ENCODE peak calls at places on chromosomes 4 and X, in five cellular contexts. One of them, this sample, is unnamed.

GRCh38 chr4:7988437-7988836 is 48.8 kb upstream of the AFAP1 start:
- DNase-seq in ovary: no peak
- DNase-seq in stimulated activated CD8-positive, alpha-beta memory T cell treated with anti-CD3 and anti-CD28 coated beads, Interleukin-15, amount 100 ng/mL, for 24 hours: no peak
- DNase-seq in CD8-positive, alpha-beta memory T cell: no peak
- DNase-seq in mucosa of descending colon: no peak
- DNase-seq in this sample: no peak

GRCh38 chrX:122076241-122076640 is 1028.8 kb downstream of the GLUD2 start:
- DNase-seq in ovary: no peak
- DNase-seq in stimulated activated CD8-positive, alpha-beta memory T cell treated with anti-CD3 and anti-CD28 coated beads, Interleukin-15, amount 100 ng/mL, for 24 hours: no peak
- DNase-seq in CD8-positive, alpha-beta memory T cell: no peak
- DNase-seq in mucosa of descending colon: no peak
- DNase-seq in this sample: no peak

GRCh38 chrX:53374222-53374820 is 48.1 kb downstream of the SMC1A start:
- DNase-seq in ovary: no peak
- DNase-seq in stimulated activated CD8-positive, alpha-beta memory T cell treated with anti-CD3 and anti-CD28 coated beads, Interleukin-15, amount 100 ng/mL, for 24 hours: no peak
- DNase-seq in CD8-positive, alpha-beta memory T cell: no peak
- DNase-seq in mucosa of descending colon: no peak
- DNase-seq in this sample: no peak

GRCh38 chrX:134883134-134883700 is 107.6 kb upstream of the SMIM10 start:
- DNase-seq in ovary: no peak
- DNase-seq in stimulated activated CD8-positive, alpha-beta memory T cell treated with anti-CD3 and anti-CD28 coated beads, Interleukin-15, amount 100 ng/mL, for 24 hours: no peak
- DNase-seq in CD8-positive, alpha-beta memory T cell: no peak
- DNase-seq in mucosa of descending colon: no peak
- DNase-seq in this sample: no peak

GRCh38 chrX:131588995-131589394 is 45.1 kb downstream of the OR13H1 start:
- DNase-seq in ovary: no peak
- DNase-seq in stimulated activated CD8-positive, alpha-beta memory T cell treated with anti-CD3 and anti-CD28 coated beads, Interleukin-15, amount 100 ng/mL, for 24 hours: no peak
- DNase-seq in CD8-positive, alpha-beta memory T cell: no peak
- DNase-seq in mucosa of descending colon: no peak
- DNase-seq in this sample: no peak

GRCh38 chr4:173333658-173334084 is 487 bp downstream of the HMGB2 start:
- DNase-seq in ovary: peak; percentile 67
- DNase-seq in stimulated activated CD8-positive, alpha-beta memory T cell treated with anti-CD3 and anti-CD28 coated beads, Interleukin-15, amount 100 ng/mL, for 24 hours: peak; percentile 21
- DNase-seq in CD8-positive, alpha-beta memory T cell: no peak
- DNase-seq in mucosa of descending colon: peak; percentile 80
- DNase-seq in this sample: peak; percentile 86

GRCh38 chr4:17854076-17854475 is 43.3 kb downstream of the NCAPG start:
- DNase-seq in ovary: no peak
- DNase-seq in stimulated activated CD8-positive, alpha-beta memory T cell treated with anti-CD3 and anti-CD28 coated beads, Interleukin-15, amount 100 ng/mL, for 24 hours: no peak
- DNase-seq in CD8-positive, alpha-beta memory T cell: no peak
- DNase-seq in mucosa of descending colon: no peak
- DNase-seq in this sample: no peak

GRCh38 chr4:6689506-6689960 is 4.1 kb upstream of the S100P start:
- DNase-seq in ovary: no peak
- DNase-seq in stimulated activated CD8-positive, alpha-beta memory T cell treated with anti-CD3 and anti-CD28 coated beads, Interleukin-15, amount 100 ng/mL, for 24 hours: no peak
- DNase-seq in CD8-positive, alpha-beta memory T cell: no peak
- DNase-seq in mucosa of descending colon: peak; percentile 55
- DNase-seq in this sample: no peak

GRCh38 chr4:126705271-126705670 is 927.5 kb upstream of the INTU start:
- DNase-seq in ovary: no peak
- DNase-seq in stimulated activated CD8-positive, alpha-beta memory T cell treated with anti-CD3 and anti-CD28 coated beads, Interleukin-15, amount 100 ng/mL, for 24 hours: no peak
- DNase-seq in CD8-positive, alpha-beta memory T cell: no peak
- DNase-seq in mucosa of descending colon: no peak
- DNase-seq in this sample: no peak

GRCh38 chr4:15779336-15779735 is 1.2 kb downstream of the CD38 start:
- DNase-seq in ovary: peak; percentile 48
- DNase-seq in stimulated activated CD8-positive, alpha-beta memory T cell treated with anti-CD3 and anti-CD28 coated beads, Interleukin-15, amount 100 ng/mL, for 24 hours: no peak
- DNase-seq in CD8-positive, alpha-beta memory T cell: no peak
- DNase-seq in mucosa of descending colon: no peak
- DNase-seq in this sample: peak; percentile 87

GRCh38 chrX:111372065-111372464 is 39.9 kb downstream of the DCX start:
- DNase-seq in ovary: no peak
- DNase-seq in stimulated activated CD8-positive, alpha-beta memory T cell treated with anti-CD3 and anti-CD28 coated beads, Interleukin-15, amount 100 ng/mL, for 24 hours: no peak
- DNase-seq in CD8-positive, alpha-beta memory T cell: no peak
- DNase-seq in mucosa of descending colon: no peak
- DNase-seq in this sample: no peak

GRCh38 chrX:43505759-43506158 is 150.3 kb upstream of the MAOA start:
- DNase-seq in ovary: no peak
- DNase-seq in stimulated activated CD8-positive, alpha-beta memory T cell treated with anti-CD3 and anti-CD28 coated beads, Interleukin-15, amount 100 ng/mL, for 24 hours: no peak
- DNase-seq in CD8-positive, alpha-beta memory T cell: no peak
- DNase-seq in mucosa of descending colon: no peak
- DNase-seq in this sample: no peak

GRCh38 chr4:128757712-128758111 is 51.8 kb upstream of the JADE1 start:
- DNase-seq in ovary: no peak
- DNase-seq in stimulated activated CD8-positive, alpha-beta memory T cell treated with anti-CD3 and anti-CD28 coated beads, Interleukin-15, amount 100 ng/mL, for 24 hours: no peak
- DNase-seq in CD8-positive, alpha-beta memory T cell: no peak
- DNase-seq in mucosa of descending colon: no peak
- DNase-seq in this sample: peak; percentile 84

GRCh38 chr4:38488891-38489861 is 174.8 kb upstream of the KLF3 start:
- DNase-seq in ovary: no peak
- DNase-seq in stimulated activated CD8-positive, alpha-beta memory T cell treated with anti-CD3 and anti-CD28 coated beads, Interleukin-15, amount 100 ng/mL, for 24 hours: no peak
- DNase-seq in CD8-positive, alpha-beta memory T cell: no peak
- DNase-seq in mucosa of descending colon: no peak
- DNase-seq in this sample: peak; percentile 22

GRCh38 chr4:141215030-141215429 is 5.7 kb upstream of the ZNF330 start:
- DNase-seq in ovary: no peak
- DNase-seq in stimulated activated CD8-positive, alpha-beta memory T cell treated with anti-CD3 and anti-CD28 coated beads, Interleukin-15, amount 100 ng/mL, for 24 hours: no peak
- DNase-seq in CD8-positive, alpha-beta memory T cell: no peak
- DNase-seq in mucosa of descending colon: no peak
- DNase-seq in this sample: no peak

GRCh38 chr4:25879587-25879986 is 16.8 kb upstream of the SEL1L3 start:
- DNase-seq in ovary: no peak
- DNase-seq in stimulated activated CD8-positive, alpha-beta memory T cell treated with anti-CD3 and anti-CD28 coated beads, Interleukin-15, amount 100 ng/mL, for 24 hours: no peak
- DNase-seq in CD8-positive, alpha-beta memory T cell: no peak
- DNase-seq in mucosa of descending colon: no peak
- DNase-seq in this sample: no peak

GRCh38 chrX:124023838-124024238 is 62.3 kb downstream of the STAG2 start:
- DNase-seq in ovary: no peak
- DNase-seq in stimulated activated CD8-positive, alpha-beta memory T cell treated with anti-CD3 and anti-CD28 coated beads, Interleukin-15, amount 100 ng/mL, for 24 hours: no peak
- DNase-seq in CD8-positive, alpha-beta memory T cell: no peak
- DNase-seq in mucosa of descending colon: no peak
- DNase-seq in this sample: no peak

GRCh38 chr4:92231511-92231910 is 72.3 kb upstream of the GRID2 start:
- DNase-seq in ovary: no peak
- DNase-seq in stimulated activated CD8-positive, alpha-beta memory T cell treated with anti-CD3 and anti-CD28 coated beads, Interleukin-15, amount 100 ng/mL, for 24 hours: no peak
- DNase-seq in CD8-positive, alpha-beta memory T cell: no peak
- DNase-seq in mucosa of descending colon: no peak
- DNase-seq in this sample: no peak

GRCh38 chr4:158282252-158282651 is 72.0 kb downstream of the TMEM144 start:
- DNase-seq in ovary: no peak
- DNase-seq in stimulated activated CD8-positive, alpha-beta memory T cell treated with anti-CD3 and anti-CD28 coated beads, Interleukin-15, amount 100 ng/mL, for 24 hours: no peak
- DNase-seq in CD8-positive, alpha-beta memory T cell: no peak
- DNase-seq in mucosa of descending colon: no peak
- DNase-seq in this sample: no peak

GRCh38 chr4:11614426-11614825 is 185.7 kb upstream of the HS3ST1 start:
- DNase-seq in ovary: no peak
- DNase-seq in stimulated activated CD8-positive, alpha-beta memory T cell treated with anti-CD3 and anti-CD28 coated beads, Interleukin-15, amount 100 ng/mL, for 24 hours: no peak
- DNase-seq in CD8-positive, alpha-beta memory T cell: no peak
- DNase-seq in mucosa of descending colon: no peak
- DNase-seq in this sample: no peak

GRCh38 chrX:39969099-39969825 is 128.5 kb downstream of the BCOR start:
- DNase-seq in ovary: no peak
- DNase-seq in stimulated activated CD8-positive, alpha-beta memory T cell treated with anti-CD3 and anti-CD28 coated beads, Interleukin-15, amount 100 ng/mL, for 24 hours: no peak
- DNase-seq in CD8-positive, alpha-beta memory T cell: peak; percentile 33
- DNase-seq in mucosa of descending colon: no peak
- DNase-seq in this sample: no peak

GRCh38 chr4:40121515-40121914 is 64.9 kb downstream of the N4BP2 start:
- DNase-seq in ovary: no peak
- DNase-seq in stimulated activated CD8-positive, alpha-beta memory T cell treated with anti-CD3 and anti-CD28 coated beads, Interleukin-15, amount 100 ng/mL, for 24 hours: no peak
- DNase-seq in CD8-positive, alpha-beta memory T cell: no peak
- DNase-seq in mucosa of descending colon: no peak
- DNase-seq in this sample: no peak

GRCh38 chr4:109211671-109212070 is 90.8 kb downstream of the COL25A1 start:
- DNase-seq in ovary: no peak
- DNase-seq in stimulated activated CD8-positive, alpha-beta memory T cell treated with anti-CD3 and anti-CD28 coated beads, Interleukin-15, amount 100 ng/mL, for 24 hours: no peak
- DNase-seq in CD8-positive, alpha-beta memory T cell: no peak
- DNase-seq in mucosa of descending colon: no peak
- DNase-seq in this sample: no peak

GRCh38 chrX:115372026-115372610 is 82.6 kb downstream of the LUZP4 start:
- DNase-seq in ovary: no peak
- DNase-seq in stimulated activated CD8-positive, alpha-beta memory T cell treated with anti-CD3 and anti-CD28 coated beads, Interleukin-15, amount 100 ng/mL, for 24 hours: no peak
- DNase-seq in CD8-positive, alpha-beta memory T cell: no peak
- DNase-seq in mucosa of descending colon: no peak
- DNase-seq in this sample: no peak

GRCh38 chrX:110432831-110433230 is 74.2 kb downstream of the RTL9 start:
- DNase-seq in ovary: no peak
- DNase-seq in stimulated activated CD8-positive, alpha-beta memory T cell treated with anti-CD3 and anti-CD28 coated beads, Interleukin-15, amount 100 ng/mL, for 24 hours: no peak
- DNase-seq in CD8-positive, alpha-beta memory T cell: no peak
- DNase-seq in mucosa of descending colon: peak; percentile 24
- DNase-seq in this sample: peak; percentile 42

GRCh38 chr4:177051473-177052060 is 258.1 kb upstream of the NEIL3 start:
- DNase-seq in ovary: no peak
- DNase-seq in stimulated activated CD8-positive, alpha-beta memory T cell treated with anti-CD3 and anti-CD28 coated beads, Interleukin-15, amount 100 ng/mL, for 24 hours: no peak
- DNase-seq in CD8-positive, alpha-beta memory T cell: no peak
- DNase-seq in mucosa of descending colon: no peak
- DNase-seq in this sample: no peak

GRCh38 chr4:76365636-76366035 is 55.3 kb downstream of the CCDC158 start:
- DNase-seq in ovary: no peak
- DNase-seq in stimulated activated CD8-positive, alpha-beta memory T cell treated with anti-CD3 and anti-CD28 coated beads, Interleukin-15, amount 100 ng/mL, for 24 hours: no peak
- DNase-seq in CD8-positive, alpha-beta memory T cell: no peak
- DNase-seq in mucosa of descending colon: no peak
- DNase-seq in this sample: no peak

GRCh38 chr4:140640150-140640748 is 71.5 kb upstream of the UCP1 start:
- DNase-seq in ovary: no peak
- DNase-seq in stimulated activated CD8-positive, alpha-beta memory T cell treated with anti-CD3 and anti-CD28 coated beads, Interleukin-15, amount 100 ng/mL, for 24 hours: no peak
- DNase-seq in CD8-positive, alpha-beta memory T cell: no peak
- DNase-seq in mucosa of descending colon: no peak
- DNase-seq in this sample: no peak

GRCh38 chr4:138275946-138276621 is 33.9 kb upstream of the SLC7A11 start:
- DNase-seq in ovary: no peak
- DNase-seq in stimulated activated CD8-positive, alpha-beta memory T cell treated with anti-CD3 and anti-CD28 coated beads, Interleukin-15, amount 100 ng/mL, for 24 hours: no peak
- DNase-seq in CD8-positive, alpha-beta memory T cell: no peak
- DNase-seq in mucosa of descending colon: no peak
- DNase-seq in this sample: no peak

GRCh38 chrX:39452404-39452803 is 645.4 kb downstream of the BCOR start:
- DNase-seq in ovary: no peak
- DNase-seq in stimulated activated CD8-positive, alpha-beta memory T cell treated with anti-CD3 and anti-CD28 coated beads, Interleukin-15, amount 100 ng/mL, for 24 hours: no peak
- DNase-seq in CD8-positive, alpha-beta memory T cell: no peak
- DNase-seq in mucosa of descending colon: no peak
- DNase-seq in this sample: no peak

GRCh38 chr4:186500721-186501304 is 54.6 kb downstream of the MTNR1A start:
- DNase-seq in ovary: no peak
- DNase-seq in stimulated activated CD8-positive, alpha-beta memory T cell treated with anti-CD3 and anti-CD28 coated beads, Interleukin-15, amount 100 ng/mL, for 24 hours: no peak
- DNase-seq in CD8-positive, alpha-beta memory T cell: no peak
- DNase-seq in mucosa of descending colon: no peak
- DNase-seq in this sample: no peak

GRCh38 chrX:101550362-101550761 is at the start of gene ARMCX1:
- DNase-seq in ovary: peak; percentile 76
- DNase-seq in stimulated activated CD8-positive, alpha-beta memory T cell treated with anti-CD3 and anti-CD28 coated beads, Interleukin-15, amount 100 ng/mL, for 24 hours: no peak
- DNase-seq in CD8-positive, alpha-beta memory T cell: peak; percentile 7
- DNase-seq in mucosa of descending colon: peak; percentile 39
- DNase-seq in this sample: peak; percentile 90

This sample was measured in right cardiac atrium.